ENCODE peak calls at places on chromosomes 7 and 10, in ten cellular contexts. I is choroid plexus epithelial cell, F is SW480, E is germinal center, J is NCI-H774, N is lower leg skin, S is left lobe of liver, G is PC-9, O is fibroblast of lung, T is right lobe of liver. R is an unnamed sample.

GRCh38 chr10:24952146-24952700 is at the start of gene PRTFDC1:
- DNase-seq in I (peak; percentile 33), F (no peak), E (peak; percentile 25), J (no peak), N (peak; percentile 87), S (no peak), G (peak; percentile 39), O (peak; percentile 38), T (peak; percentile 57), R (peak; percentile 58)

GRCh38 chr10:12165992-12166775 is 29.5 kb downstream of the NUDT5 start:
- DNase-seq in I (no peak), F (no peak), E (no peak), J (no peak), N (no peak), S (no peak), G (no peak), O (no peak), T (no peak), R (no peak)

GRCh38 chr10:119608316-119609155 is 11.8 kb upstream of the TIAL1 start:
- DNase-seq in I (peak; percentile 55), F (peak; percentile 50), E (no peak), J (no peak), N (peak; percentile 81), S (peak; percentile 55), G (peak; percentile 52), O (peak; percentile 25), T (peak; percentile 65), R (no peak)

GRCh38 chr7:159145544-159145891 is 851 bp upstream of the VIPR2 start:
- DNase-seq in I (no peak), F (no peak), E (no peak), J (no peak), N (no peak), S (no peak), G (no peak), O (no peak), T (no peak), R (no peak)

GRCh38 chr7:91264083-91264923 is at the start of gene FZD1:
- DNase-seq in I (peak; percentile 99), F (peak; percentile 100), E (peak; percentile 74), J (peak; percentile 98), N (peak; percentile 99), S (peak; percentile 96), G (peak; percentile 98), O (peak; percentile 99), T (peak; percentile 96), R (peak; percentile 99)

GRCh38 chr7:31782411-31782991 is 95.5 kb downstream of the PPP1R17 start:
- DNase-seq in I (peak; percentile 70), F (peak; percentile 67), E (peak; percentile 37), J (peak; percentile 41), N (no peak), S (no peak), G (peak; percentile 7), O (peak; percentile 78), T (no peak), R (peak; percentile 55)

GRCh38 chr7:101629171-101629570 is at the start of gene MYL10:
- DNase-seq in I (no peak), F (no peak), E (no peak), J (no peak), N (no peak), S (no peak), G (no peak), O (no peak), T (no peak), R (no peak)

GRCh38 chr10:19592276-19592675 is 224.0 kb upstream of the PLXDC2 start:
- DNase-seq in I (peak; percentile 55), F (peak; percentile 7), E (no peak), J (no peak), N (no peak), S (no peak), G (peak; percentile 25), O (peak; percentile 56), T (no peak), R (no peak)

GRCh38 chr10:31759124-31759798 is 169.4 kb downstream of the ARHGAP12 start:
- DNase-seq in I (peak; percentile 55), F (peak; percentile 81), E (peak; percentile 52), J (peak; percentile 67), N (peak; percentile 93), S (peak; percentile 92), G (peak; percentile 50), O (no peak), T (peak; percentile 78), R (no peak)

GRCh38 chr10:36802523-36803153 is 322.8 kb upstream of the ANKRD30A start:
- DNase-seq in I (peak; percentile 72), F (no peak), E (no peak), J (no peak), N (no peak), S (no peak), G (no peak), O (peak; percentile 9), T (no peak), R (no peak)

GRCh38 chr10:103678104-103678526 is 177.3 kb downstream of the SH3PXD2A start:
- DNase-seq in I (peak; percentile 99), F (no peak), E (peak; percentile 89), J (no peak), N (peak; percentile 97), S (peak; percentile 50), G (no peak), O (peak; percentile 91), T (peak; percentile 76), R (no peak)

GRCh38 chr10:113492181-113492580 is 60.7 kb upstream of the HABP2 start:
- DNase-seq in I (peak; percentile 5), F (no peak), E (no peak), J (no peak), N (no peak), S (no peak), G (no peak), O (no peak), T (no peak), R (no peak)

GRCh38 chr10:115628616-115629015 is 535.5 kb downstream of the ATRNL1 start:
- DNase-seq in I (no peak), F (no peak), E (no peak), J (no peak), N (no peak), S (no peak), G (no peak), O (no peak), T (no peak), R (no peak)

GRCh38 chr7:50637725-50638643 is 72.8 kb upstream of the DDC start:
- DNase-seq in I (no peak), F (no peak), E (no peak), J (no peak), N (no peak), S (no peak), G (no peak), O (peak; percentile 32), T (no peak), R (peak; percentile 95)

GRCh38 chr7:46127805-46128204 is 206.7 kb upstream of the IGFBP3 start:
- DNase-seq in I (no peak), F (no peak), E (no peak), J (no peak), N (no peak), S (no peak), G (no peak), O (no peak), T (no peak), R (no peak)

GRCh38 chr10:49119746-49120145 is 4.4 kb upstream of the VSTM4 start:
- DNase-seq in I (peak; percentile 20), F (no peak), E (no peak), J (no peak), N (peak; percentile 39), S (no peak), G (no peak), O (peak; percentile 57), T (no peak), R (no peak)

GRCh38 chr10:81179324-81179723 is 641.6 kb downstream of the SH2D4B start:
- DNase-seq in I (no peak), F (no peak), E (no peak), J (no peak), N (no peak), S (no peak), G (no peak), O (no peak), T (no peak), R (no peak)

GRCh38 chr7:144390481-144390880 is 13.0 kb downstream of the NOBOX start:
- DNase-seq in I (peak; percentile 33), F (no peak), E (no peak), J (no peak), N (no peak), S (no peak), G (no peak), O (no peak), T (no peak), R (no peak)

GRCh38 chr10:58747687-58748086 is 235.0 kb downstream of the BICC1 start:
- DNase-seq in I (no peak), F (no peak), E (no peak), J (no peak), N (no peak), S (peak; percentile 61), G (no peak), O (no peak), T (peak; percentile 41), R (no peak)

GRCh38 chr10:30433286-30433778 is 652 bp upstream of the MAP3K8 start:
- DNase-seq in I (peak; percentile 88), F (peak; percentile 78), E (no peak), J (no peak), N (peak; percentile 97), S (peak; percentile 78), G (peak; percentile 76), O (peak; percentile 77), T (peak; percentile 81), R (no peak)

GRCh38 chr7:38319873-38320272 is 46.4 kb upstream of the TARP start:
- DNase-seq in I (no peak), F (no peak), E (no peak), J (no peak), N (no peak), S (no peak), G (no peak), O (no peak), T (no peak), R (no peak)

GRCh38 chr10:63206997-63207952 is 74.1 kb downstream of the NRBF2 start:
- DNase-seq in I (peak; percentile 93), F (no peak), E (no peak), J (no peak), N (no peak), S (no peak), G (no peak), O (peak; percentile 90), T (no peak), R (no peak)

GRCh38 chr10:29688230-29688634 is 53.5 kb upstream of the SVIL start:
- DNase-seq in I (no peak), F (no peak), E (no peak), J (no peak), N (no peak), S (no peak), G (no peak), O (peak; percentile 24), T (no peak), R (no peak)

GRCh38 chr7:140646931-140647647 is 6.5 kb upstream of the DENND2A start:
- DNase-seq in I (peak; percentile 51), F (peak; percentile 79), E (peak; percentile 75), J (peak; percentile 4), N (no peak), S (no peak), G (no peak), O (no peak), T (no peak), R (peak; percentile 54)

GRCh38 chr7:71486856-71487628 is 355.1 kb downstream of the GALNT17 start:
- DNase-seq in I (peak; percentile 90), F (no peak), E (no peak), J (no peak), N (no peak), S (no peak), G (no peak), O (peak; percentile 79), T (no peak), R (no peak)

GRCh38 chr7:129376076-129376777 is 58.0 kb upstream of the STRIP2 start:
- DNase-seq in I (peak; percentile 59), F (peak; percentile 63), E (peak; percentile 58), J (no peak), N (no peak), S (no peak), G (peak; percentile 15), O (peak; percentile 13), T (no peak), R (peak; percentile 83)

GRCh38 chr7:37728747-37729146 is 45.2 kb downstream of the GPR141 start:
- DNase-seq in I (no peak), F (no peak), E (no peak), J (no peak), N (no peak), S (no peak), G (no peak), O (no peak), T (no peak), R (no peak)

GRCh38 chr10:132257271-132257670 is 50.5 kb downstream of the STK32C start:
- DNase-seq in I (peak; percentile 15), F (peak; percentile 59), E (no peak), J (no peak), N (no peak), S (no peak), G (peak; percentile 25), O (peak; percentile 62), T (no peak), R (no peak)